ENCODE peak calls at places on chromosomes 11 and 22, in six cellular contexts. M, Q, H, T, O and S are unnamed samples. For H3K27me3 and H3K36me3, the result is how much of the 10 kb centered on the place peaks cover.

GRCh38 chr22:22938672-22939536 is 51.3 kb downstream of the IGLL5 start:
- DNase-seq in M (no peak), Q (no peak), H (peak), T (no peak), O (no peak), S (no peak)

GRCh38 chr22:40748388-40748970 is 69.2 kb downstream of the MCHR1 start:
- DNase-seq in M (no peak), Q (no peak), H (no peak), T (no peak), O (no peak), S (no peak)

GRCh38 chr11:115764172-115764571 is 260.0 kb upstream of the CADM1 start:
- DNase-seq in M (no peak), Q (no peak), H (no peak), T (no peak), O (no peak), S (no peak)

GRCh38 chr22:37411655-37412054 is 15.6 kb downstream of the ELFN2 start:
- DNase-seq in M (no peak), Q (no peak), H (no peak), T (no peak), O (no peak), S (no peak)

GRCh38 chr11:62012451-62013265 is 45.2 kb upstream of the FTH1 start:
- DNase-seq in M (no peak), Q (no peak), H (no peak), T (no peak), O (no peak), S (no peak)

GRCh38 chr22:24391836-24392217 is 35.6 kb upstream of the ADORA2A start:
- DNase-seq in M (no peak), Q (no peak), H (no peak), T (no peak), O (no peak), S (no peak)

GRCh38 chr22:50396751-50397370 is 53.7 kb downstream of the PPP6R2 start:
- DNase-seq in M (no peak), Q (no peak), H (no peak), T (no peak), O (no peak), S (no peak)

GRCh38 chr11:104159356-104159755 is 4.6 kb downstream of the PDGFD start:
- DNase-seq in M (no peak), Q (no peak), H (no peak), T (no peak), O (no peak), S (no peak)

GRCh38 chr22:50376064-50376747 is 33.1 kb downstream of the PPP6R2 start:
- DNase-seq in M (no peak), Q (no peak), H (no peak), T (no peak), O (no peak), S (no peak)

GRCh38 chr11:31645747-31646146 is 136.2 kb downstream of the ELP4 start:
- DNase-seq in M (no peak), Q (no peak), H (no peak), T (no peak), O (peak), S (no peak)

GRCh38 chr11:128948583-128948982 is 5.9 kb upstream of the TP53AIP1 start:
- DNase-seq in M (no peak), Q (no peak), H (no peak), T (no peak), O (no peak), S (peak)

GRCh38 chr11:3195251-3196160 is 23.1 kb downstream of the MRGPRG start:
- DNase-seq in M (no peak), Q (no peak), H (no peak), T (no peak), O (peak), S (peak)

GRCh38 chr11:20163778-20164133 is 3.5 kb upstream of the DBX1 start:
- DNase-seq in M (no peak), Q (no peak), H (no peak), T (no peak), O (no peak), S (no peak)

GRCh38 chr11:79200398-79201070 is 240.3 kb downstream of the TENM4 start:
- DNase-seq in M (no peak), Q (no peak), H (no peak), T (no peak), O (no peak), S (no peak)

GRCh38 chr11:43135966-43136534 is 175.7 kb upstream of the API5 start:
- DNase-seq in M (no peak), Q (no peak), H (no peak), T (no peak), O (no peak), S (no peak)

GRCh38 chr22:44859641-44860040 is 107.3 kb downstream of the ARHGAP8 start:
- DNase-seq in M (no peak), Q (no peak), H (no peak), T (no peak), O (no peak), S (peak)

GRCh38 chr11:100629671-100630070 is 57.4 kb upstream of the ARHGAP42 start:
- DNase-seq in M (no peak), Q (no peak), H (no peak), T (no peak), O (no peak), S (no peak)

GRCh38 chr11:122984186-122985011 is 2.8 kb upstream of the BSX start:
- DNase-seq in M (no peak), Q (no peak), H (no peak), T (no peak), O (no peak), S (peak)

GRCh38 chr22:47247609-47248240 is 485.3 kb downstream of the TBC1D22A start:
- DNase-seq in M (no peak), Q (no peak), H (no peak), T (no peak), O (no peak), S (no peak)

GRCh38 chr11:27718853-27719574 is 18.8 kb upstream of the BDNF start:
- DNase-seq in M (no peak), Q (no peak), H (peak), T (no peak), O (no peak), S (peak)
- H3K27me3 ChIP-seq in M (half or more), Q (under half), H (half or more), T (under half), O (half or more), S (under half)

GRCh38 chr11:13280777-13281176 is 3.2 kb downstream of the BMAL1 start:
- DNase-seq in M (no peak), Q (no peak), H (no peak), T (no peak), O (no peak), S (peak)
- H3K4me3 ChIP-seq in M (no peak), Q (no peak), H (no peak), T (peak), O (no peak), S (no peak)

DNA sequence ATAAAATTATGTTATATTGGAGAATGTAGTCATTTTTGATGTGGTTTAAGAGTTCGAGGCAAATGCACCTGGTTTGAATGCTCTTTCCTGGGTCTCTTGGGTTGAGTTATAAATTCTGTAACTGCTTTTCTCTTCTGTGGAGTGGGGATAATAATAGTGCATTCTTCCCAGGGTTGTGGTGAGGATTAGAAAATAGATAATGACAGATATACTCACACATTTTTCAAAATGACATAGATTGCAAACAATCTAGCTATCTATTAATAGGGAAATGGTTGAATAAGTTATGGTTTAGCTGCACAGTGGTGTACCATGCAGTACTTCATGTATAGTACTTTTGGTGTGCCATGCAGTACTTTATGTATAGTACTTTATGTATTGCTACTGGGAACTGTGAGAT is 67.4 kb downstream of the SWAP70 start:
- DNase-seq in M (no peak), Q (no peak), H (no peak), T (no peak), O (no peak), S (no peak)
- H3K36me3 ChIP-seq in M (half or more), Q (under half), H (half or more), T (under half), O (under half), S (under half)

GRCh38 chr11:68714047-68714856 is 29.9 kb downstream of the GAL start:
- DNase-seq in M (no peak), Q (no peak), H (no peak), T (no peak), O (no peak), S (no peak)
- H3K27me3 ChIP-seq in M (under half), Q (under half), H (under half), T (under half), O (under half), S (under half)

DNA sequence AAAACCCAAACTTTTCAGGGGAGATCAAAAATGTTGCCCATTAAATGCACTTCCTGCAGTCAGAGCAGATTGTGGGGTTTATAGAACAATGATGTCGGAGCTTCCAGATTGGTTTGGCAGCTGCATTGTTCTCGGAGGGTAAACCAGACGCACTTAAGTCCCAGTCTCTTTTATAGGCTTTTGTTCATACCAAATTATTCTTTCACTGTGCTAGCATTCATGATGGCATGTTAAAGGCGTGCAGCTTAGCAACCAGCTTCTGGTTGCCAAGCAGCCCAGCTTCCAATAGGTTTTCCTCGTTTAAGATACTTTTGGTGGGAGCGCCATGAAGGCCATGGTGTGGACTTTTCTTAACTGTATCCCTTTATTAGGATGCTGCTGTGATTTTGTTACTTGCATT is 40.9 kb downstream of the ZC3H12C start:
- DNase-seq in M (no peak), Q (no peak), H (no peak), T (no peak), O (peak), S (no peak)
- H3K4me3 ChIP-seq in M (no peak), Q (no peak), H (no peak), T (no peak), O (no peak), S (no peak)

DNA sequence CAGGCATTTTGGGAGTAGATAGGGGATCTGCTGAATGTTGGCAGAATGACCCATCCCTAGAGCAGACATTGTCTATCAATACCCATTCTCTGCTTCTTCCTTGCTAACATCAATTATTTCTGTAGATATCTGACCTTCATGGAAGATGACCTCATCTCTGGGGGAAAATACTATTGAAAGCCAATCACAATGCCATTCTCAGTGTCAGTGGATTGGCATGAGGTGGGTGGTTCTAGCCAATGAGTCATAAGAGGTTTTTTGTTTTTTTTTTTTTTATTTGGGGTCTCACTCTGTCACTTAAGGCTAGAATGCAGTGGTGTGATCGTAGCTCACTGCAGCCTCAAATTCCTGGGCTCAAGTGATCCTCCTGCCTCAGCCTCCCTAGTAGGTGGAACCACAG is 42.5 kb downstream of the SNX19 start:
- DNase-seq in M (no peak), Q (no peak), H (no peak), T (no peak), O (no peak), S (no peak)
- H3K36me3 ChIP-seq in M (half or more), Q (under half), H (under half), T (under half), O (under half), S (under half)

GRCh38 chr11:1597331-1597741 is 758 bp downstream of the KRTAP5-2 start:
- DNase-seq in M (no peak), Q (no peak), H (no peak), T (no peak), O (no peak), S (no peak)
- H3K27me3 ChIP-seq in M (under half), Q (under half), H (under half), T (under half), O (under half), S (under half)